ENCODE peak calls at places on chromosome 3, in four cellular contexts. K, C, L and Z are unnamed samples.

GRCh38 chr3:155995525-155996370 is 124.6 kb upstream of the KCNAB1 start:
- DNase-seq in C (peak), K (peak), L (no peak), Z (no peak)

GRCh38 chr3:62186967-62187366 is 186.4 kb downstream of the FEZF2 start:
- DNase-seq in K (no peak), C (peak), L (no peak), Z (no peak)

GRCh38 chr3:175606650-175607318 is 747.6 kb downstream of the NAALADL2 start:
- DNase-seq in L (no peak), C (no peak), K (no peak), Z (no peak)

GRCh38 chr3:60675424-60675823 is 575.8 kb downstream of the FHIT start:
- DNase-seq in C (no peak), L (no peak), K (no peak), Z (no peak)

GRCh38 chr3:152779649-152780048 is 55.3 kb upstream of the P2RY1 start:
- DNase-seq in C (no peak), K (no peak), L (no peak), Z (no peak)

GRCh38 chr3:172461530-172462138 is 13.4 kb upstream of the GHSR start:
- DNase-seq in K (peak), L (no peak), C (peak), Z (no peak)

GRCh38 chr3:197337656-197338055 is 39.2 kb upstream of the DLG1 start:
- DNase-seq in K (no peak), C (no peak), L (no peak), Z (no peak)

GRCh38 chr3:145767909-145768308 is 393.1 kb downstream of the PLOD2 start:
- DNase-seq in C (peak), K (no peak), L (no peak), Z (no peak)

GRCh38 chr3:29415824-29416223 is 135.0 kb downstream of the RBMS3 start:
- DNase-seq in L (no peak), C (no peak), K (no peak), Z (no peak)

GRCh38 chr3:99774467-99774866 is 43.2 kb upstream of the CMSS1 start:
- DNase-seq in K (peak), L (no peak), C (no peak), Z (no peak)

GRCh38 chr3:160931474-160931873 is 173.7 kb downstream of the B3GALNT1 start:
- DNase-seq in L (no peak), C (no peak), K (no peak), Z (no peak)

GRCh38 chr3:27311400-27311799 is 57.8 kb downstream of the NEK10 start:
- DNase-seq in K (peak), L (no peak), C (no peak), Z (no peak)

GRCh38 chr3:4570840-4571621 is 77.9 kb downstream of the ITPR1 start:
- DNase-seq in C (no peak), K (no peak), L (no peak), Z (no peak)

GRCh38 chr3:105606052-105606451 is 239.3 kb downstream of the ALCAM start:
- DNase-seq in C (no peak), L (no peak), K (no peak), Z (no peak)

GRCh38 chr3:113287818-113288648 is 76.7 kb downstream of the BOC start:
- DNase-seq in K (peak), L (no peak), C (peak), Z (no peak)

GRCh38 chr3:192706272-192706671 is 21.1 kb downstream of the FGF12 start:
- DNase-seq in C (no peak), K (no peak), L (no peak), Z (no peak)

GRCh38 chr3:111668321-111668720 is 73.2 kb upstream of the ZBED2 start:
- DNase-seq in K (no peak), L (no peak), C (no peak), Z (no peak)

GRCh38 chr3:111484666-111485065 is 57.3 kb upstream of the CD96 start:
- DNase-seq in L (no peak), C (no peak), K (no peak), Z (no peak)

GRCh38 chr3:25547928-25548327 is 116.8 kb downstream of the TOP2B start:
- DNase-seq in K (no peak), C (no peak), L (no peak), Z (no peak)

GRCh38 chr3:12898290-12898979 is 57.1 kb upstream of the RPL32 start:
- DNase-seq in K (no peak), C (no peak), L (no peak), Z (no peak)

GRCh38 chr3:56783644-56784451 is 17.9 kb downstream of the ARHGEF3 start:
- DNase-seq in K (peak), C (peak), L (no peak), Z (peak)

GRCh38 chr3:42790714-42791229 is 13.5 kb downstream of the HIGD1A start:
- DNase-seq in C (no peak), K (no peak), L (no peak), Z (no peak)

GRCh38 chr3:56923546-56924224 is 121.9 kb upstream of the ARHGEF3 start:
- DNase-seq in C (peak), K (peak), L (no peak), Z (peak)

GRCh38 chr3:149879872-149880271 is 66.9 kb downstream of the RNF13 start:
- DNase-seq in L (no peak), K (peak), C (peak), Z (peak)

GRCh38 chr3:100562224-100562857 is 47.1 kb upstream of the ADGRG7 start:
- DNase-seq in L (no peak), K (peak), C (no peak), Z (no peak)

GRCh38 chr3:155312781-155313180 is 19.3 kb upstream of the STRIT1 start:
- DNase-seq in C (no peak), L (no peak), K (no peak), Z (no peak)

GRCh38 chr3:121295966-121296365 is 249.8 kb downstream of the POLQ start:
- DNase-seq in L (no peak), C (no peak), K (peak), Z (no peak)

GRCh38 chr3:5348229-5348628 is 160.7 kb downstream of the EDEM1 start:
- DNase-seq in L (no peak), C (no peak), K (no peak), Z (no peak)

GRCh38 chr3:174215426-174215825 is 643.7 kb upstream of the NAALADL2 start:
- DNase-seq in L (no peak), K (no peak), C (no peak), Z (no peak)

GRCh38 chr3:193816656-193817311 is 223.8 kb downstream of the OPA1 start:
- DNase-seq in K (no peak), C (no peak), L (peak), Z (no peak)

GRCh38 chr3:73874596-73874995 is 249.9 kb upstream of the PDZRN3 start:
- DNase-seq in K (no peak), L (no peak), C (no peak), Z (no peak)

GRCh38 chr3:79113821-79114220 is 654.0 kb downstream of the ROBO1 start:
- DNase-seq in L (no peak), K (peak), C (no peak), Z (no peak)

GRCh38 chr3:38097446-38098375 is 39.2 kb downstream of the ACAA1 start:
- DNase-seq in C (no peak), K (no peak), L (peak), Z (no peak)

GRCh38 chr3:38094999-38095398 is 41.9 kb downstream of the ACAA1 start:
- DNase-seq in L (no peak), C (no peak), K (no peak), Z (no peak)

GRCh38 chr3:38098376-38098723 is 38.6 kb downstream of the ACAA1 start:
- DNase-seq in K (no peak), C (no peak), L (no peak), Z (no peak)

GRCh38 chr3:38099518-38099917 is 37.4 kb downstream of the ACAA1 start:
- DNase-seq in L (no peak), C (no peak), K (no peak), Z (no peak)

GRCh38 chr3:38095687-38096483 is 41.0 kb downstream of the ACAA1 start:
- DNase-seq in L (peak), C (no peak), K (no peak), Z (no peak)
- TF ChIP-seq CTCF in L (no peak), C (no peak), K (no peak), Z (no peak)

DNA sequence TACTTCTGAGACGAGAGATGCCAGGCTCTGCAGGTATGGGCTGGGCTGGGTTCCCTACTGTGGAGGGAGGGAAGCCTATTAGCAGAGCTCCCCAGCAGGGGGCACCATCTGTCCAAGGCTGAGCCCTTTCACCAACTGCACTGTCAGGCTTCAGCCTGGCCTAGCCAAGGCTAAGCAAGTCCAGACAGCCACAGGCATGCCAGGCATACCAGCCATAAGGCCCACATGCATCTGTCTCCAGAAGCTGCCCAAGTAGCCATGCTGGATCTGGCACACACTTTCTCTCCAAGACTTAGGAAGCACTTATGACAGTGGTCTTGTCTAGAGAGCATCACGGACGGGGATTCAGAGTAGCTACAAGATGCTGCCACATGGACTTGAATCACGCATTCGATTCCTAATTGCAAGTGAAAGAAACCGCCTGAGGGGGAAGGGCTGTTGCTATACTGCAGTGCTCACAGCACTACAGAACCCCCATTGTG is 28.3 kb downstream of the RUVBL1 start:
- DNase-seq in L (no peak), K (peak), C (peak), Z (peak)
- H3K27ac ChIP-seq in L (no peak), K (peak), C (peak), Z (no peak)

GRCh38 chr3:46484388-46484787 is 13.4 kb upstream of the RTP3 start:
- DNase-seq in C (no peak), K (no peak), L (peak), Z (no peak)

GRCh38 chr3:46481636-46482035 is 16.1 kb upstream of the RTP3 start:
- DNase-seq in K (no peak), C (no peak), L (peak), Z (no peak)

GRCh38 chr3:46482632-46483311 is 15.0 kb upstream of the RTP3 start:
- DNase-seq in K (peak), L (no peak), C (no peak), Z (no peak)

GRCh38 chr3:46484911-46485696 is 12.7 kb upstream of the RTP3 start:
- DNase-seq in L (peak), K (no peak), C (no peak), Z (no peak)

GRCh38 chr3:46483799-46484198 is 14.0 kb upstream of the RTP3 start:
- DNase-seq in C (no peak), L (peak), K (no peak), Z (no peak)
- TF ChIP-seq CTCF in C (no peak), L (no peak), K (no peak), Z (no peak)

GRCh38 chr3:129289201-129289921 is 10.7 kb downstream of the HMCES start:
- DNase-seq in K (no peak), L (no peak), C (no peak), Z (no peak)
- H3K27ac ChIP-seq in K (no peak), L (no peak), C (no peak), Z (no peak)

GRCh38 chr3:69012836-69013255 is 638 bp downstream of the EOGT start:
- DNase-seq in K (peak), L (peak), C (peak), Z (no peak)
- TF ChIP-seq CTCF in K (no peak), L (no peak), C (no peak), Z (no peak)

GRCh38 chr3:123722021-123722420 is 137.2 kb upstream of the HACD2 start:
- DNase-seq in K (no peak), L (no peak), C (no peak), Z (no peak)

GRCh38 chr3:123720638-123721037 is 135.8 kb upstream of the HACD2 start:
- DNase-seq in C (no peak), K (no peak), L (no peak), Z (no peak)

GRCh38 chr3:123716421-123716820 is 131.6 kb upstream of the HACD2 start:
- DNase-seq in K (no peak), L (no peak), C (no peak), Z (no peak)

GRCh38 chr3:123723527-123724168 is 138.8 kb upstream of the HACD2 start:
- DNase-seq in C (peak), L (no peak), K (peak), Z (peak)

DNA sequence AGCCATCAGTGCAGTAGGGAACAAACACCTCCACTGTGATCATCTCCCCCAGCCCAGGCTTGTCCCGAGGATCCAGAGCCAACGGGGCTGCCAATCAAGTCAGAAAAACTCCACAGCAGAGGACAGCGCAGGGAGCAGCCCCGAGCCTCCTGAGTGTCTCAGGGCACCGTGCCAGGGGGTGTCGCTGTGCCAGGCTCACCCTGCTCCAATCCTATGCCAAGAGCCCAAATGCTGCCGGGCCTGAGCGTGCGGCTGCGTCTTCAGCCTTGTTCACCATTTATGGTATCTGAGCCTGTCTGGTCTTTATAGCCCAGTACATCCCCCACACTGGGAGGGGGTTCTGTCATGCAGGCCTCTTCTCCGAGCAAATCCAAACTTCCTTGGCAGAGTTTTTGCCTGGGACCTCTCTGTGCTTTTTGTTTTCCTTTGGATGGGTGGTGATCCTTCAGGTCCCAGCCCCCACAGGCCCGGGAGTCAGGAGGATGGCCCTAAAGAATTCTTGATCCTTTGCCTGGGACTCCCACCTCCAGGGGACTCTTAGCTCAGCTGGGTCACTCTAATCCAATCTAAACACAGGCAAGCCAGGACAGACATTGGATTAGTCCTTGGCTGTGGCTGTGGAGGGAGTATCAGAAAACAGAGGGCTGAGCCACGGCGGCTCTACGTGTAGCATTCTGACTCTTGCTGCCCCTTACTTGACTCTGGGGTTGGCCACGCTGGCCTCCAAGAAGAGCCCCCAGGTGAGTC is 135.1 kb upstream of the HACD2 start:
- DNase-seq in C (no peak), K (no peak), L (peak), Z (no peak)
- H3K27ac ChIP-seq in C (no peak), K (peak), L (peak), Z (no peak)

DNA sequence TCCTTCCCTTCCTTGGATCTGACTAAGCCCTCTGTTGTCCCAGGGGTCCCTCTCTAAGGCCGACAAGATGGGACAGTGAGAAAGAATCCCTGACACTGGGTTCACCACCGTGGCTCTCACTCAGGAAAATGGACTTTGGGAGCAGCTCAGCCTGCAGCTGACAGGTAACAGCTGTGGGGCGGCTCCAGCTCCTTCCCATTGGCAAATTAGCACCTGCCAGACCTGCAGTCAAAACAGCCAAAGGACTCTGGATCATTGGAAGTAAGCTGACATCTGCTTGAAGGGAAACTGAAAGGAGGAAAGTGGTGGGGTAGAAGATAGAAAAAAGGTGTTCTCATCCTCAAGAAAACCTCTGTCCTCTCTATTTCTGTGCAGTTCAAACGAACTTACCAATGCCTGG is 53.5 kb upstream of the DCLK3 start:
- DNase-seq in L (no peak), K (no peak), C (no peak), Z (no peak)
- TF ChIP-seq CTCF in L (no peak), K (no peak), C (no peak), Z (no peak)

GRCh38 chr3:119538772-119539171 is 20.6 kb downstream of the CD80 start:
- DNase-seq in K (no peak), C (no peak), L (no peak), Z (no peak)
- H3K27ac ChIP-seq in K (no peak), C (no peak), L (no peak), Z (no peak)